ENCODE peak calls at places on chromosomes 6 and 20, in six cellular contexts. V, Y, T, J, I and Z are unnamed samples.

GRCh38 chr20:60695223-60695622 is 556.8 kb upstream of the CDH4 start:
- DNase-seq in V (no peak), Y (no peak), T (peak; percentile 14), J (peak; percentile 77), I (peak; percentile 61), Z (peak; percentile 76)

GRCh38 chr6:74222768-74223321 is 526.8 kb downstream of the CD109 start:
- DNase-seq in V (no peak), Y (no peak), T (peak; percentile 76), J (no peak), I (no peak), Z (peak; percentile 57)

GRCh38 chr6:116666869-116667268 is 1.7 kb downstream of the ZUP1 start:
- DNase-seq in V (no peak), Y (no peak), T (no peak), J (no peak), I (no peak), Z (no peak)

GRCh38 chr6:118146584-118146983 is 239.5 kb downstream of the SLC35F1 start:
- DNase-seq in V (no peak), Y (no peak), T (peak; percentile 14), J (no peak), I (no peak), Z (peak; percentile 55)

GRCh38 chr20:61299613-61300012 is 47.6 kb downstream of the CDH4 start:
- DNase-seq in V (no peak), Y (no peak), T (no peak), J (no peak), I (no peak), Z (no peak)

GRCh38 chr20:13515796-13516533 is 122.8 kb downstream of the TASP1 start:
- DNase-seq in V (no peak), Y (no peak), T (no peak), J (no peak), I (no peak), Z (no peak)

GRCh38 chr6:41605649-41606048 is 32.6 kb upstream of the MDFI start:
- DNase-seq in V (no peak), Y (no peak), T (no peak), J (no peak), I (no peak), Z (no peak)

GRCh38 chr6:130675072-130675471 is 152.1 kb upstream of the SMLR1 start:
- DNase-seq in V (no peak), Y (no peak), T (peak; percentile 95), J (peak; percentile 69), I (peak; percentile 82), Z (peak; percentile 78)

GRCh38 chr20:63957690-63958441 is 1.6 kb upstream of the UCKL1 start:
- DNase-seq in V (no peak), Y (no peak), T (no peak), J (no peak), I (peak; percentile 67), Z (no peak)

GRCh38 chr6:39834278-39834677 is 42.1 kb downstream of the DAAM2 start:
- DNase-seq in V (no peak), Y (no peak), T (no peak), J (no peak), I (no peak), Z (no peak)

GRCh38 chr20:8855315-8855714 is 213.6 kb upstream of the PLCB4 start:
- DNase-seq in V (no peak), Y (no peak), T (peak; percentile 50), J (peak; percentile 76), I (peak; percentile 59), Z (peak; percentile 36)

GRCh38 chr20:58703765-58704331 is 11.2 kb downstream of the NPEPL1 start:
- DNase-seq in V (no peak), Y (no peak), T (no peak), J (no peak), I (no peak), Z (no peak)

GRCh38 chr6:108798672-108799355 is 49.4 kb upstream of the ARMC2 start:
- DNase-seq in V (no peak), Y (peak; percentile 38), T (peak; percentile 9), J (no peak), I (peak; percentile 57), Z (no peak)

GRCh38 chr6:55997223-55997874 is 122.0 kb upstream of the BMP5 start:
- DNase-seq in V (no peak), Y (no peak), T (no peak), J (no peak), I (no peak), Z (no peak)

GRCh38 chr6:148869589-148869988 is 122.8 kb downstream of the UST start:
- DNase-seq in V (no peak), Y (no peak), T (peak; percentile 74), J (peak; percentile 72), I (peak; percentile 62), Z (peak; percentile 89)

GRCh38 chr6:17267586-17267985 is 13.6 kb upstream of the RBM24 start:
- DNase-seq in V (no peak), Y (no peak), T (no peak), J (no peak), I (no peak), Z (no peak)

GRCh38 chr6:137387365-137387764 is 106.8 kb downstream of the OLIG3 start:
- DNase-seq in V (no peak), Y (no peak), T (no peak), J (no peak), I (no peak), Z (no peak)

GRCh38 chr20:11796041-11796440 is 121.7 kb upstream of the BTBD3 start:
- DNase-seq in V (no peak), Y (no peak), T (no peak), J (no peak), I (peak; percentile 40), Z (peak; percentile 48)

GRCh38 chr20:48476854-48477253 is 350.9 kb downstream of the PREX1 start:
- DNase-seq in V (no peak), Y (no peak), T (no peak), J (no peak), I (no peak), Z (no peak)

GRCh38 chr6:17835784-17836183 is 129.1 kb upstream of the NUP153 start:
- DNase-seq in V (no peak), Y (no peak), T (peak; percentile 15), J (no peak), I (no peak), Z (no peak)

GRCh38 chr6:108948252-108948651 is 100.0 kb downstream of the ARMC2 start:
- DNase-seq in V (no peak), Y (no peak), T (no peak), J (no peak), I (no peak), Z (no peak)

GRCh38 chr20:15033269-15033668 is 695.9 kb upstream of the FLRT3 start:
- DNase-seq in V (no peak), Y (no peak), T (no peak), J (no peak), I (no peak), Z (no peak)

GRCh38 chr6:141097471-141097870 is 1035.3 kb upstream of the GJE1 start:
- DNase-seq in V (no peak), Y (no peak), T (peak; percentile 19), J (peak; percentile 22), I (peak; percentile 22), Z (no peak)

GRCh38 chr20:37575884-37576283 is 48.2 kb upstream of the BLCAP start:
- DNase-seq in V (peak; percentile 16), Y (no peak), T (no peak), J (no peak), I (no peak), Z (no peak)

GRCh38 chr20:62349537-62350097 is 17.5 kb downstream of the LAMA5 start:
- DNase-seq in V (no peak), Y (no peak), T (no peak), J (no peak), I (no peak), Z (no peak)

GRCh38 chr20:44566811-44567210 is 15.6 kb upstream of the PKIG start:
- DNase-seq in V (no peak), Y (no peak), T (no peak), J (no peak), I (no peak), Z (no peak)

GRCh38 chr20:18431206-18431605 is 35.6 kb downstream of the DZANK1 start:
- DNase-seq in V (no peak), Y (no peak), T (no peak), J (no peak), I (no peak), Z (no peak)
- TF ChIP-seq CTCF in V (no peak), Y (no peak), T (no peak), J (no peak), I (peak; percentile 9), Z (no peak)

GRCh38 chr20:3661836-3662665 is 1.1 kb downstream of the GFRA4 start:
- DNase-seq in V (no peak), Y (no peak), T (no peak), J (no peak), I (no peak), Z (no peak)

GRCh38 chr20:3659492-3660261 is 3.5 kb downstream of the GFRA4 start:
- DNase-seq in V (no peak), Y (no peak), T (no peak), J (no peak), I (no peak), Z (no peak)

GRCh38 chr20:3658708-3659491 is 4.3 kb downstream of the GFRA4 start:
- DNase-seq in V (no peak), Y (no peak), T (peak; percentile 32), J (no peak), I (no peak), Z (no peak)

GRCh38 chr20:3661060-3661820 is 2.0 kb downstream of the GFRA4 start:
- DNase-seq in V (no peak), Y (no peak), T (no peak), J (no peak), I (no peak), Z (no peak)

GRCh38 chr20:3660262-3661059 is 2.7 kb downstream of the GFRA4 start:
- DNase-seq in V (no peak), Y (no peak), T (no peak), J (no peak), I (no peak), Z (no peak)
- TF ChIP-seq CTCF in V (no peak), Y (no peak), T (no peak), J (no peak), I (no peak), Z (no peak)

DNA sequence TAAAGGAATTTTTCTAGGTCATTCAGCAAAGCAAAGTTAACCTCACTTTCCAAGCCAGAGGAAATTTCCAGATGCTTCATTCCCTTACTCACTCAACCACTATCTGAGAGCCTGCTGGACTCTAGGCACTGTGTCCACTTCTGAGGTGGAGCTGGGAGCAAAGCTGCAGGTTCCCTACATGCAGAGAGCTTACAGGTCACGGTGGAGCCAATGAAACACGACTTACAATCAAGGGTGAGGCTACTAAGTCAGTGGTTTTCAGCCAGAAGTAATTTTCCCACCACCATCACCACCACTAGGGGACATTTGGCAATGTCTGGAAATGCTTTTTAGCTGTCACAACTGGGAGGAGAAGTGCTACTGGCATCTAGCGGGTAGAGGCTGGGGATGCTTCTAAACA is 34.5 kb upstream of the TSHZ2 start:
- DNase-seq in V (no peak), Y (no peak), T (peak; percentile 3), J (no peak), I (peak; percentile 4), Z (peak; percentile 5)
- TF ChIP-seq CTCF in V (no peak), Y (no peak), T (no peak), J (no peak), I (peak; percentile 8), Z (no peak)

DNA sequence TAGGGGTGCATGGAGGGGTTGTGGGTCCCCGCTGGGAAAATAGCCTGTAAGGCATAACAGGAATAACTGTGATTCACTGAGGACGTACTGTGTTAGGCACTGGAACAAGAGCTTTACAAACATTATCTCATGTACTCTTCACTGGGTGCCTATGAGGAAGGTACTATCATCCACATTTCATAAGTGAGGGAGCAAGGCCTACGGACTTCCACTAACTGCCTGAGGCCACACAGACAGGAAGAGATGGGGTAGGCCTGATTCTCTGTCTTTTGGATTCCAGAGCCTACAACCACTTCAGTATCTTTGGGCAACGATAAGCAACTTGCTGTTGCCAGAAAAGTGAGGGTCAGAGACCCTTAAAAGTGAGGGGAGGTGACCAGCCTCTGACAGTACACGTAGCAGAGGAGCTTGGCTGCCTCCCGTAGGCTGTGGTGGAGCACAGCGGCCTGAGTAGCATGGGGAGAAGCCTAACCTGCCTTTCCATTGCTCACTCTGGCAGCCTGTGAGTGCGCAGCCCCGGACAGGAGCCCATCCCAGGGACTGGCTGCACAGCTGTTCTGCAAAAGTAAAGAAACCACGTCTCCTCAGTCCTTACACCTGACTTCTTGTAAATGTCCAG is 30.4 kb downstream of the PSMB1 start:
- DNase-seq in V (peak; percentile 47), Y (no peak), T (peak; percentile 54), J (peak; percentile 4), I (peak; percentile 22), Z (no peak)
- TF ChIP-seq CTCF in V (peak; percentile 46), Y (peak; percentile 55), T (peak; percentile 65), J (no peak), I (peak; percentile 41), Z (peak; percentile 59)